ENCODE peak calls at places on chromosome X, in six cellular contexts. R, T, F, Z, I and C are unnamed samples.

GRCh38 chrX:64394059-64394873 is 986 bp downstream of the MTMR8 start:
- ATAC-seq in R (peak), T (peak), F (no peak), Z (no peak), I (peak), C (peak)

GRCh38 chrX:150155396-150156048 is 207.6 kb upstream of the MAMLD1 start:
- ATAC-seq in R (no peak), T (no peak), F (no peak), Z (peak), I (no peak), C (no peak)

GRCh38 chrX:130125090-130125489 is 14.8 kb upstream of the ELF4 start:
- ATAC-seq in R (peak), T (no peak), F (no peak), Z (peak), I (no peak), C (no peak)

GRCh38 chrX:56233100-56233499 is 944 bp downstream of the KLF8 start:
- ATAC-seq in R (peak), T (no peak), F (peak), Z (peak), I (no peak), C (peak)

GRCh38 chrX:153909024-153909979 is 4.8 kb downstream of the AVPR2 start:
- ATAC-seq in R (no peak), T (peak), F (no peak), Z (peak), I (no peak), C (no peak)

GRCh38 chrX:40816906-40817305 is 81.6 kb upstream of the MED14 start:
- ATAC-seq in R (no peak), T (no peak), F (no peak), Z (no peak), I (no peak), C (no peak)

GRCh38 chrX:39690541-39691415 is 407.0 kb downstream of the BCOR start:
- ATAC-seq in R (no peak), T (no peak), F (no peak), Z (no peak), I (no peak), C (no peak)

GRCh38 chrX:153370293-153371055 is 30.7 kb downstream of the PNMA6E start:
- ATAC-seq in R (no peak), T (no peak), F (no peak), Z (no peak), I (no peak), C (no peak)

GRCh38 chrX:12978205-12979010 is 3.5 kb downstream of the TMSB4X start:
- ATAC-seq in R (no peak), T (peak), F (peak), Z (peak), I (peak), C (peak)

GRCh38 chrX:723781-724180 is 93.2 kb downstream of the SHOX start:
- ATAC-seq in R (no peak), T (peak), F (no peak), Z (no peak), I (no peak), C (no peak)

GRCh38 chrX:40167240-40168182 is 69.8 kb upstream of the BCOR start:
- ATAC-seq in R (peak), T (no peak), F (no peak), Z (peak), I (no peak), C (no peak)